ENCODE peak calls at places on chromosome 6, in seven cellular contexts. Y is KBM-7, D is A172, T is colonic mucosa, X is pancreas, E is NCI-H1092 treated with DMSO at 0.1 percent for 48 hours, C is GM13977. H is an unnamed sample.
A peak's percentile ranks its signal among the peaks of the same experiment; 100 is the strongest.

GRCh38 chr6:137926207-137926731 is 59.2 kb downstream of the TNFAIP3 start:
- DNase-seq in D (peak; percentile 74), Y (no peak), T (no peak), C (no peak), E (no peak), X (no peak), H (no peak)

GRCh38 chr6:43120938-43121913 is 45.1 kb downstream of the PTK7 start:
- DNase-seq in Y (no peak), D (peak; percentile 91), T (no peak), E (no peak), C (no peak), X (no peak), H (no peak)

GRCh38 chr6:14499309-14499708 is 381.7 kb downstream of the CD83 start:
- DNase-seq in T (no peak), Y (no peak), D (no peak), X (no peak), E (no peak), C (no peak), H (no peak)

GRCh38 chr6:101614774-101615173 is 221.3 kb downstream of the GRIK2 start:
- DNase-seq in T (no peak), D (peak; percentile 19), C (no peak), Y (no peak), E (no peak), X (no peak), H (no peak)

GRCh38 chr6:52727908-52728307 is 35.4 kb downstream of the GSTA2 start:
- DNase-seq in T (no peak), X (no peak), C (no peak), E (no peak), Y (no peak), D (no peak), H (no peak)

GRCh38 chr6:11796819-11797218 is 18.2 kb upstream of the ADTRP start:
- DNase-seq in T (no peak), C (no peak), Y (no peak), D (no peak), X (no peak), E (no peak), H (no peak)

GRCh38 chr6:144469144-144469575 is 184.0 kb downstream of the UTRN start:
- DNase-seq in X (no peak), C (peak; percentile 60), T (no peak), E (no peak), Y (no peak), D (no peak), H (no peak)

GRCh38 chr6:168313371-168314028 is 6.1 kb downstream of the DACT2 start:
- DNase-seq in D (no peak), C (no peak), E (no peak), Y (no peak), T (peak; percentile 60), X (no peak), H (no peak)

GRCh38 chr6:137234505-137234863 is 15.3 kb upstream of the IFNGR1 start:
- DNase-seq in T (peak; percentile 58), C (no peak), D (peak; percentile 28), E (no peak), X (no peak), Y (peak; percentile 69), H (no peak)

GRCh38 chr6:2196079-2196679 is 49.2 kb downstream of the GMDS start:
- DNase-seq in D (peak; percentile 66), T (peak; percentile 46), Y (peak; percentile 57), X (no peak), C (peak; percentile 40), E (peak; percentile 16), H (peak; percentile 82)

GRCh38 chr6:44179648-44180047 is 21.0 kb downstream of the CAPN11 start:
- DNase-seq in C (no peak), E (no peak), Y (no peak), T (no peak), D (no peak), X (no peak), H (no peak)

GRCh38 chr6:147216915-147217314 is 12.7 kb downstream of the STXBP5 start:
- DNase-seq in T (no peak), D (no peak), Y (no peak), E (no peak), X (no peak), C (no peak), H (no peak)

GRCh38 chr6:376823-377571 is 14.6 kb upstream of the IRF4 start:
- DNase-seq in E (no peak), X (no peak), D (no peak), Y (peak; percentile 61), T (no peak), C (no peak), H (no peak)

GRCh38 chr6:37172991-37173572 is 3.1 kb downstream of the PIM1 start:
- DNase-seq in T (no peak), Y (no peak), C (no peak), X (no peak), E (no peak), D (no peak), H (no peak)

GRCh38 chr6:114092943-114093342 is 122.0 kb upstream of the HDAC2 start:
- DNase-seq in C (no peak), X (no peak), Y (no peak), E (no peak), D (no peak), T (no peak), H (peak; percentile 23)

GRCh38 chr6:137873273-137873762 is 6.3 kb downstream of the TNFAIP3 start:
- DNase-seq in X (no peak), T (peak; percentile 92), E (no peak), D (peak; percentile 80), C (peak; percentile 64), Y (no peak), H (no peak)

GRCh38 chr6:144195671-144196070 is 45.4 kb downstream of the STX11 start:
- DNase-seq in E (no peak), Y (no peak), X (no peak), D (peak; percentile 60), C (no peak), T (no peak), H (no peak)

GRCh38 chr6:17712573-17712972 is 5.8 kb upstream of the NUP153 start:
- DNase-seq in Y (no peak), C (no peak), D (no peak), X (no peak), E (no peak), T (no peak), H (no peak)

GRCh38 chr6:30725713-30726505 is 5.8 kb downstream of the TUBB start:
- DNase-seq in Y (no peak), E (no peak), C (no peak), X (no peak), D (peak; percentile 76), T (no peak), H (no peak)

GRCh38 chr6:41441598-41442205 is 104.5 kb upstream of the FOXP4 start:
- DNase-seq in Y (no peak), E (no peak), D (no peak), C (no peak), X (no peak), T (no peak), H (no peak)

GRCh38 chr6:28782113-28782673 is 141.6 kb downstream of the TRIM27 start:
- DNase-seq in E (no peak), D (no peak), C (no peak), Y (no peak), X (no peak), T (no peak), H (no peak)

GRCh38 chr6:38116248-38116647 is 296.7 kb downstream of the ZFAND3 start:
- DNase-seq in C (no peak), X (no peak), D (no peak), E (no peak), T (no peak), Y (no peak), H (no peak)

GRCh38 chr6:31352497-31353368 is 4.2 kb downstream of the HLA-B start:
- DNase-seq in Y (no peak), E (no peak), X (no peak), T (no peak), C (no peak), D (no peak), H (no peak)

GRCh38 chr6:22613695-22614094 is 44.3 kb downstream of the HDGFL1 start:
- DNase-seq in Y (no peak), E (no peak), C (no peak), X (no peak), D (peak; percentile 23), T (no peak), H (no peak)

GRCh38 chr6:20454201-20454824 is 52.6 kb downstream of the E2F3 start:
- DNase-seq in X (no peak), C (no peak), Y (peak; percentile 30), E (no peak), D (no peak), T (peak; percentile 39), H (no peak)

GRCh38 chr6:105317607-105318533 is 85.0 kb downstream of the PREP start:
- DNase-seq in Y (no peak), E (peak; percentile 24), X (no peak), T (no peak), D (no peak), C (no peak), H (peak; percentile 28)

GRCh38 chr6:13988049-13988738 is 63.4 kb downstream of the RNF182 start:
- DNase-seq in E (no peak), X (no peak), Y (no peak), T (no peak), D (no peak), C (no peak), H (no peak)

GRCh38 chr6:42774201-42774600 is 7.7 kb upstream of the BICRAL start:
- DNase-seq in C (no peak), T (no peak), Y (no peak), E (no peak), D (no peak), X (no peak), H (no peak)